ENCODE peak calls at places on chromosomes 3 and 15, in seven cellular contexts. K, V, T, M, S, E and U are unnamed samples.

GRCh38 chr3:99818818-99819217 is 1.2 kb downstream of the CMSS1 start:
- DNase-seq in K (no peak), V (no peak), T (no peak), M (no peak), S (no peak), E (no peak), U (no peak)

GRCh38 chr15:45377630-45378148 is 655 bp downstream of the GATM start:
- DNase-seq in K (peak), V (no peak), T (peak), M (no peak), S (peak), E (peak), U (peak)

GRCh38 chr15:73050561-73051297 is 1.5 kb upstream of the NEO1 start:
- DNase-seq in K (no peak), V (no peak), T (no peak), M (no peak), S (no peak), E (no peak), U (no peak)

GRCh38 chr3:120203016-120203415 is 82.0 kb downstream of the GPR156 start:
- DNase-seq in K (peak), V (no peak), T (peak), M (no peak), S (no peak), E (peak), U (no peak)

GRCh38 chr15:70280781-70281180 is 183.1 kb upstream of the TLE3 start:
- DNase-seq in K (no peak), V (no peak), T (no peak), M (no peak), S (no peak), E (no peak), U (no peak)

GRCh38 chr3:4627651-4628375 is 134.7 kb downstream of the ITPR1 start:
- DNase-seq in K (no peak), V (no peak), T (no peak), M (no peak), S (no peak), E (no peak), U (no peak)

GRCh38 chr15:93241696-93242585 is 152.9 kb upstream of the RGMA start:
- DNase-seq in K (no peak), V (no peak), T (no peak), M (no peak), S (no peak), E (no peak), U (no peak)

GRCh38 chr15:58229297-58229768 is 91.2 kb downstream of the AQP9 start:
- DNase-seq in K (no peak), V (no peak), T (no peak), M (no peak), S (no peak), E (no peak), U (no peak)

GRCh38 chr3:57758686-57759085 is 2.6 kb downstream of the SLMAP start:
- DNase-seq in K (no peak), V (no peak), T (no peak), M (no peak), S (no peak), E (no peak), U (no peak)

GRCh38 chr15:70853270-70853854 is 595 bp downstream of the LARP6 start:
- DNase-seq in K (peak), V (no peak), T (peak), M (no peak), S (peak), E (peak), U (peak)

GRCh38 chr3:160370987-160371857 is 27.8 kb downstream of the IFT80 start:
- DNase-seq in K (no peak), V (no peak), T (no peak), M (no peak), S (no peak), E (no peak), U (no peak)

GRCh38 chr3:65006300-65006739 is 318.5 kb upstream of the ADAMTS9 start:
- DNase-seq in K (no peak), V (no peak), T (no peak), M (no peak), S (no peak), E (no peak), U (no peak)

GRCh38 chr3:60579734-60580133 is 671.5 kb downstream of the FHIT start:
- DNase-seq in K (no peak), V (peak), T (no peak), M (no peak), S (no peak), E (no peak), U (no peak)

GRCh38 chr15:42090375-42090774 is 4.0 kb downstream of the PLA2G4D start:
- DNase-seq in K (no peak), V (no peak), T (no peak), M (no peak), S (no peak), E (no peak), U (no peak)

GRCh38 chr3:39065197-39065596 is 13.4 kb downstream of the WDR48 start:
- DNase-seq in K (no peak), V (peak), T (no peak), M (peak), S (no peak), E (no peak), U (no peak)

GRCh38 chr15:83207622-83208356 is at the start of gene HDGFL3:
- DNase-seq in K (peak), V (peak), T (peak), M (no peak), S (peak), E (peak), U (peak)
- TF ChIP-seq POLR2A in K (no peak), V (peak), T (no peak), M (no peak), S (no peak), E (no peak), U (no peak)

DNA sequence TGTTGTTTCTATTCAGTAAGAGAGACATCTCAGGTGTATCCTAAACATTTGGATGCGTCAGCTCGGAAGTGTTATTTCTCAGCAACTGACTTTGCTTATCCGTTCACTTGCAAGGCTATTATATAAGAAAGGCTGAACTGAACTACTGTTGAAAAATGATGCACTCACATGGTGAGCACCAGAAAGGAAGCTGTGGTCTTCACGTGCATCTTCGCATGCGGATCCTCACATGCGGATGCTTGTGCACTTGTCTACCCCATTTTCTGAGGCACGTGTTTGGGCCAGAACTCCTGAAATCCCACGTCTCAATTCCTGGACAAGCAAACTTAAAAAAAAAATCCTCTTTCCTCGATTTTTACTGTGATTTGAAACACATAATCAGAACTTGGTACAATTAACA is 63.2 kb downstream of the PDZRN3 start:
- DNase-seq in K (no peak), V (no peak), T (no peak), M (no peak), S (peak), E (no peak), U (no peak)
- TF ChIP-seq POLR2A in K (no peak), V (no peak), T (no peak), M (no peak), S (no peak), E (no peak), U (no peak)

DNA sequence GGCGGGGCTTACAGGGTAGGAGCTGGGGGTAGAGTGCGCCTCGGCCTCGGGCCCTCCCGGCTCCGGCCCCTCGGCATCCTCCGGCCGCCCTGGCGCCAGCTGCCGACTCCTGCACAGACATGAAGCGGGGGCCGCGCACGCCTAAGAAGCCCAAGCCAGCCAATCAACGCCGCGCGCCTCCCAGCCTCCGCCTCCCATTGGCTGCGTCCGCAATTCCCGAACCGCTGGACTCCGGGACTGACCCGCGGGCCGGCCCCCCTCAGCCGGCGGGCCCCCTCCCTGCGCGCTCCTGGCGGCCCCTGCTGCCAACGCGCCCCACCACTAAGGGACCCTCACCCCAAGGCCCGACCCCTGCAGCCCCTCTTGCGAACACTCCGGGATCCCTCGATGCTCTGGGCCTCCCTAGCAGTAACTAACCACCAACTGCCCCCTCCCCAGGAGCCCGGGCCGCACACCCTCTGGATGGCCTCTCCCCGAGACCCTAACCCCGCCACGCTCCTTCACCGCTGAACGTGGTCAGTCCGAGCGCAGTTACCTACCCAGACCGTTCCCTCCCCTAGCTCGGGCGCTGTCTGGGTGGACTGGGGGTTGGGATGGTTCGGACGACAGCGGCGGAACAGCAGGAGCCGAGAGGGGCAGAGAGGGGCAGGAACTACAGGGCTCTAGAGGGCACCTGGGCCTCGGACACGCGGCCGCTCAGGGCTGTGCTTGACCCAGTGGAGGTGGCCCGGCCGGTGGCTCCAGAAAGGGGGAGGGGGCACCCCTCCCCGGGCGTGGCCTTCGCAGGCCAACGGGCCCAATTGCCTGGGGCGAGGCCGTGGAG is 5.0 kb downstream of the GATA2 start:
- DNase-seq in K (peak), V (peak), T (peak), M (peak), S (peak), E (peak), U (peak)
- TF ChIP-seq POLR2A in K (no peak), V (peak), T (peak), M (peak), S (no peak), E (peak), U (no peak)

DNA sequence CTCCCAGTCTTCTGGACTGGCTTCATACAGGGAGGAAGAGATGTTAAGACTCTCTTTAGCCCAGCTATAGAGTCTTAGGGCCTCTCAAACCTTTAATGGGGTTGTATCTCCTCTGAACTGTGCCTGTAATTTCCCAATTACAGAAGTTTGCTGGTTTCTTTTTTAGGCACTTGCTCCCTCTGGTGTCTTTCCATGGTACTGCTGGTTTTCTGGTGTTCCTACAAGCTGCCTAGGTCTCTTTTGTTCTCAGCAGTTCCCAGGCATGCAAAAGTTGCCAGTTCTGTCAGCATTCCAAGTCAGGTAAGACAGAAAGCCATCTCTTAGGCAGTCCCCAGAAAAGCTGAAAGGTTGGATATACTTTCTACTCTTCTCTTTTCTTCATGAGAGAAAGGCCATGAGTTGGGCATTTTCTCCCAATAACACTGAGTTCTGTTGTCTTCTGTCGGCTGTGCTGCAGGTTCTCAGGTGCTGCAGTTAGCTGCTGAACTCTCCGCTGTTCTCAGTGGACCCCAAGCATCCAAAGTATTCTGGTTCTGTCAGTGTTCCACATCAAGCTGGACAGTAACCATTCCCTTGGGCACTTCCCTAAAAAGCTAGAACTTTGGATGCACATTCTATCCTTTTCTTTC is 54.4 kb upstream of the EHHADH start:
- DNase-seq in K (peak), V (peak), T (peak), M (peak), S (no peak), E (no peak), U (no peak)
- TF ChIP-seq POLR2A in K (no peak), V (no peak), T (no peak), M (no peak), S (no peak), E (no peak), U (no peak)

GRCh38 chr15:38068600-38068999 is 134.2 kb downstream of the TMCO5A start:
- DNase-seq in K (no peak), V (no peak), T (no peak), M (no peak), S (no peak), E (no peak), U (no peak)
- TF ChIP-seq POLR2A in K (no peak), V (no peak), T (no peak), M (no peak), S (no peak), E (no peak), U (no peak)

DNA sequence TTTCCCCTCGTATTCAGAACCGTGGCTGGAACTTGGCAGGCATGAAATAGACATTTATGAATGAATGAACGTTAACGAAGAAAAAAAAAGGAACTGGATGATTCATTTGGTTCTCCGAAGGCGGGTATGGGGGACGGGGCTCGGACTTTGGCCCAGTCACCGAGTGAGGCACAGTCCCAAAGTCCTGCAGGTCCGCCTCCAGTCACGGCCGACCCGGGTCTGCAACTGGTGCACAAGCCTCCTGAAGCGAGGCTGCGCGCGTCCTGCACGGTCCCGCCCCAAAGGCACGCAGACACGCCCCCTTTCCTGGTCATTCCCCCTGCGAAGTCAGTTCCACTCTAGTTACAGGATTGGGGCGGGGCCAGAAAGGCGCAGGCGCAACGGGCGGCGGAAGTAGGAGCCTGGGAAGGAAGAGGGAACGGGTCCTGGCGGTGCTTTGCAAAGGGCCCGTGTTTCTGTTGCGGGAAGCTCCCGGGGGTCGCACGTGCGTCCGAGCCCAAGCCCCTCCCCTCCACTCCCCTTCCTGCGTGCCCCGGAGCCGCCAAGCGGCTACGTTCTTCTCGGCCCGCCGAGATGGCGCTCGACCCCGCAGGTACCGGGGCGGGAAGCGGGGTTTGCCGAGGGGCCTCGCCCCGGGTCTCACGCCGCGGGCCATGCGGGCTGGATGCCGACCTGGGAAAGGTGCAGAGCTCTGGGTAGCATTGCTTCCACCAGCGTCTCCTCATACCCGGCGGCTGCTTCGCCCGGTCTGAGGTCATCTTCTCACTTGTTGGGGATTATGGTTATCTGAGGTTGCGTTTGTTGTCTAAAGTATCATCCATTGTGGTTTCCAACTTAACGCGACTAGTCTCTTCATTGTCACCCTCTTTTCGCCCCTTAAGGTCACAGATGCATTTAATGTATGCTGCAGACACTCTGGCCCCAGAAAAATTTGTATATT is at the start of gene CMC1:
- DNase-seq in K (peak), V (peak), T (peak), M (peak), S (peak), E (peak), U (peak)
- TF ChIP-seq POLR2A in K (peak), V (peak), T (no peak), M (peak), S (peak), E (peak), U (peak)

GRCh38 chr15:90596943-90597342 is 67.2 kb downstream of the CRTC3 start:
- DNase-seq in K (no peak), V (no peak), T (no peak), M (no peak), S (no peak), E (no peak), U (no peak)

GRCh38 chr15:90595760-90596155 is 66.0 kb downstream of the CRTC3 start:
- DNase-seq in K (no peak), V (no peak), T (no peak), M (no peak), S (no peak), E (no peak), U (no peak)

GRCh38 chr15:90593469-90594158 is 63.9 kb downstream of the CRTC3 start:
- DNase-seq in K (no peak), V (no peak), T (peak), M (no peak), S (no peak), E (no peak), U (no peak)

GRCh38 chr15:90592144-90592887 is 62.6 kb downstream of the CRTC3 start:
- DNase-seq in K (no peak), V (peak), T (no peak), M (no peak), S (no peak), E (no peak), U (no peak)

DNA sequence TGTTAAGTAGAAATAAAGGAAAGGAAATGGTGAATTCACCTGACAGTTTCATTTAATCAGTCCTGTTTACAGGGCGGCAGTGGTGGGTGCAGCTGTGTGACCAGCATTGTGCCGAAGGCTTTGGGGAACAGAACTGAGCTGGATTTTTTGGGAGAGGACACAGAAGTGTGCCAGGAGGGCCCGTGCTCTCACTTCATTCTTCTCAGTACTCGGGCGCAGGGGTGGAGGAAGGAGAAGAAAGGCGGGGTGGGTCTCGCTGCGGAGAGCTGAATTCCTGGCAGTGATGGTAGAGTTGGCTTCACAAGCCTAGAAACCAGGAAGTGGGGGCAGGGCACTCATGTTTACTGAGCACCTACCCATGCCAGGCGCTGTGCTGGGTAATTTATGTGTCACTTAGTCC is 64.6 kb downstream of the CRTC3 start:
- DNase-seq in K (peak), V (peak), T (peak), M (no peak), S (no peak), E (peak), U (peak)
- TF ChIP-seq POLR2A in K (no peak), V (no peak), T (no peak), M (no peak), S (no peak), E (no peak), U (no peak)